ENCODE peak calls at places on chromosomes 2 and 18, in four cellular contexts. X, B, T and Z are unnamed samples.
A peak's percentile ranks its signal among the peaks of the same experiment; 100 is the strongest.

GRCh38 chr2:38095996-38096861 is 20.3 kb upstream of the CYP1B1 start:
- DNase-seq in X (no peak), B (no peak), T (peak; percentile 58), Z (peak; percentile 80)

GRCh38 chr2:16178551-16179130 is 238.3 kb downstream of the MYCN start:
- DNase-seq in B (no peak), T (no peak), X (no peak), Z (no peak)

GRCh38 chr2:104733544-104733943 is 120.4 kb upstream of the POU3F3 start:
- DNase-seq in B (peak; percentile 60), T (no peak), X (no peak), Z (no peak)

GRCh38 chr2:23698733-23699391 is 228.1 kb downstream of the ATAD2B start:
- DNase-seq in X (peak; percentile 62), B (no peak), T (peak; percentile 33), Z (no peak)

GRCh38 chr2:220574038-220574437 is 946.6 kb downstream of the SLC4A3 start:
- DNase-seq in T (no peak), X (no peak), B (no peak), Z (no peak)

GRCh38 chr2:212891580-212891979 is 259.8 kb downstream of the IKZF2 start:
- DNase-seq in T (no peak), B (no peak), X (no peak), Z (no peak)

GRCh38 chr2:181683518-181684453 is 3.5 kb upstream of the NEUROD1 start:
- DNase-seq in X (peak; percentile 12), T (peak; percentile 18), B (no peak), Z (peak; percentile 61)

GRCh38 chr2:228535396-228535795 is 353.9 kb upstream of the SPHKAP start:
- DNase-seq in X (peak; percentile 3), T (no peak), B (no peak), Z (no peak)

GRCh38 chr2:206031162-206031784 is 54.7 kb downstream of the INO80D start:
- DNase-seq in B (no peak), T (peak; percentile 75), X (peak; percentile 55), Z (peak; percentile 56)

GRCh38 chr2:29053223-29053622 is 21.1 kb downstream of the PCARE start:
- DNase-seq in X (no peak), T (peak; percentile 10), B (no peak), Z (no peak)

GRCh38 chr2:104332733-104333132 is 521.2 kb upstream of the POU3F3 start:
- DNase-seq in T (no peak), X (peak; percentile 83), B (no peak), Z (peak; percentile 7)

GRCh38 chr2:949384-949893 is 1.2 kb upstream of the SNTG2 start:
- DNase-seq in T (no peak), X (no peak), B (no peak), Z (no peak)

GRCh38 chr2:26925100-26925791 is 45.2 kb upstream of the MAPRE3 start:
- DNase-seq in X (no peak), T (no peak), B (no peak), Z (no peak)

GRCh38 chr2:43328157-43328556 is 101.8 kb upstream of the ZFP36L2 start:
- DNase-seq in T (peak; percentile 54), B (no peak), X (no peak), Z (no peak)

GRCh38 chr2:177433402-177433801 is 40.8 kb downstream of the AGPS start:
- DNase-seq in B (no peak), T (no peak), X (peak; percentile 72), Z (peak; percentile 11)

GRCh38 chr18:22314406-22314805 is 103.3 kb downstream of the CTAGE1 start:
- DNase-seq in X (peak; percentile 95), B (no peak), T (peak; percentile 97), Z (peak; percentile 96)

GRCh38 chr2:212088353-212088752 is 450.2 kb downstream of the ERBB4 start:
- DNase-seq in X (no peak), B (no peak), T (no peak), Z (no peak)

GRCh38 chr2:154832711-154833110 is 134.2 kb downstream of the KCNJ3 start:
- DNase-seq in X (no peak), T (no peak), B (no peak), Z (no peak)

GRCh38 chr2:194867328-194867727 is 789.7 kb upstream of the SLC39A10 start:
- DNase-seq in B (peak; percentile 1), T (no peak), X (no peak), Z (peak; percentile 25)

GRCh38 chr2:212669761-212670160 is 131.2 kb upstream of the ERBB4 start:
- DNase-seq in B (no peak), T (no peak), X (no peak), Z (no peak)

GRCh38 chr18:2908946-2909335 is 62.1 kb downstream of the EMILIN2 start:
- DNase-seq in B (no peak), T (no peak), X (no peak), Z (no peak)

GRCh38 chr2:221831051-221831450 is 258.9 kb upstream of the EPHA4 start:
- DNase-seq in T (no peak), X (no peak), B (no peak), Z (no peak)

GRCh38 chr2:66531156-66531555 is 96.2 kb downstream of the MEIS1 start:
- DNase-seq in B (no peak), X (peak; percentile 22), T (peak; percentile 76), Z (no peak)

GRCh38 chr2:9652898-9653479 is 22.2 kb upstream of the YWHAQ start:
- DNase-seq in B (no peak), X (no peak), T (no peak), Z (no peak)

GRCh38 chr2:201964631-201965206 is 68.9 kb upstream of the FZD7 start:
- DNase-seq in B (no peak), T (no peak), X (peak; percentile 45), Z (no peak)

DNA sequence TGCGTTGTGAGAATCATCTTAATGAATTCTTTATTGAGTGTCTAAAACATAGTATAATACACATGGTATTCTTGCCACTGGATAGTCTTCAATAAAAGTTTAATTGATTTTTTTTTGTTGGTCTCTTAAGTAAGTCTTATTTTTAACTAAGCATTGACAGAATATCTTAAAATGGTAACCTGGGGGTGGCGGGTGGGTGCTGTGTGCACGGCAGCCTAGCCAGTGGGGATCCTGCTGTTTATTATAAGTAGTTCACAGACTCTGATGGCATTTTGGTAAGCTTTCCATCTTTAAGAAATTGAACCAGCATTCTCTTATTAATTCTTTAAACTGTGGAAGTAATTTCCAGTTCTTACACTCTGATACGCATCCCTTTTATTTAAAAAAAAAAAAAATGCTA is 6.0 kb downstream of the SOX11 start:
- DNase-seq in X (no peak), B (no peak), T (no peak), Z (no peak)
- H3K27me3 ChIP-seq in X (no peaks in the 10 kb centered on the region), B (no peaks in the 10 kb centered on the region), T (no peaks in the 10 kb centered on the region), Z (peaks cover 28% of the 10 kb centered on the region)

DNA sequence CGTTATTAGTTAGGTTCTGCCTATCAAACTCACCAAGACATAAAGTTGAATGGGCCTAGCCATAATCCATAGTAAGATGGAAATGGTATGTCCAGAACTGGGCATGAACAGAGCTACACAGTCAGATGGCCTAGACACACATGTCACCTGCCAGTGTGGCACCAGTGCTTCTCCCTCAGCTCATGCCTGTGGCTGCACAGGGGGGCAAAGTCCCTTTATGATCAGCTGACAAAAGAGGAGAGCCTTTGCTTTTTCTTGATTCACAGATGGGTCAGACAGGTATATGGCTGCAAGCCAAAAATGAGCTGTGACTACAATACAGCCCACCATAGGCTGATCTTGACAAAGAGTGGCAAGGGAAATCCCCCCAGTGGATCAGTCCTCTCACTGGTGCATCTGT is 28.3 kb upstream of the STARD7 start:
- DNase-seq in X (no peak), T (no peak), B (no peak), Z (no peak)
- H3K4me2 ChIP-seq in X (no peak overlapping the region), T (no peak overlapping the region), B (no peak overlapping the region), Z (no peak overlapping the region)

DNA sequence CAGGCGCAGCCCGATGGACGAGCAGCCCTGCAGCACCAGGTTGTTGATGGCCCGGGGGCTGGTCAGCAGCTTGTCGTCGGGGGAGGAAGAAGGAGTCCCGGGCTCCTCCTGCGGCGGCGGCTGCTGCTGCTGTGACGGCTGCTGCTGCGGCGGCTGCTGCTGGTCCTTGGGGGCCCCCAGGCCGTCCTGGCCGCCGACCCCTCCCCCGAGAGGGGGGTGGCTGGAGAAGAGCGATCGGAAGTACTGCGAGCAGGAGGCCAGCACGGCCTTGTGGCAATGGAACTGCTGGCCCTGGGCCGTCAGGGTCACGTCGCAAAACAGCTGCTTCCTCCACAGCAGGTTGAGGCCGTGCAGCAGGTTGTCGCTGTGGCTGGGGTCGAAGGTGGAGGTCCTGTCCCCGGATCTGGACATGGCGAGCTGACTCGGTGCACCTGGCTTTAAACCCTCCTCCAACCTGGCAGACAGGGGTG is 2.6 kb downstream of the KLHL14 start:
- DNase-seq in X (no peak), B (no peak), T (no peak), Z (no peak)
- H3K27me3 ChIP-seq in X (peaks cover 43% of the 10 kb centered on the region), B (peaks cover 5% of the 10 kb centered on the region), T (peaks cover 42% of the 10 kb centered on the region), Z (peaks cover 37% of the 10 kb centered on the region)

DNA sequence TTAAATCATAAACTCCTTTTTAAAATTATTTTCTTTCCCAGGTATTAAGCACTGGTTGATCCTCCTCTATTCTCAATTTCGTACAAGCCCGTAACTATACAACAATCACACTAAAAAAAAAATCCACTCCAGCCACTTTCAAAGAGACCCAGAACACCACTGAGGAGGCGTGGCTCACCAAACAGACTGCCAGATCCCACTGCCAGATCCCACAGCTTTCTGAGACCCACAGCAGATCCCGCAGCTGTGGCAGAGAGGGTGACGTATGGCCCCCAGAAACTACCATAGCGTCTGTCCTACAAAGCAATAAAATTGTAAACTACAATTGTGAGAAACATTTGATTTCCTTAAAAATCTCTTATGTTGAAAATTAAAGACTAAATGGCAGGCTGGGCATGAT is 230.7 kb upstream of the PXDN start:
- DNase-seq in B (no peak), T (no peak), X (peak; percentile 15), Z (no peak)
- H3K4me2 ChIP-seq in B (no peak overlapping the region), T (no peak overlapping the region), X (peak overlapping the region; percentile 56), Z (no peak overlapping the region)

GRCh38 chr2:62236499-62236898 is 40.6 kb downstream of the B3GNT2 start:
- DNase-seq in B (no peak), X (no peak), T (no peak), Z (no peak)
- H3K27me3 ChIP-seq in B (no peaks in the 10 kb centered on the region), X (no peaks in the 10 kb centered on the region), T (no peaks in the 10 kb centered on the region), Z (no peaks in the 10 kb centered on the region)

GRCh38 chr2:18247282-18248110 is 313.0 kb downstream of the RDH14 start:
- DNase-seq in T (no peak), X (peak; percentile 60), B (no peak), Z (no peak)
- H3K4me2 ChIP-seq in T (no peak overlapping the region), X (no peak overlapping the region), B (no peak overlapping the region), Z (no peak overlapping the region)

DNA sequence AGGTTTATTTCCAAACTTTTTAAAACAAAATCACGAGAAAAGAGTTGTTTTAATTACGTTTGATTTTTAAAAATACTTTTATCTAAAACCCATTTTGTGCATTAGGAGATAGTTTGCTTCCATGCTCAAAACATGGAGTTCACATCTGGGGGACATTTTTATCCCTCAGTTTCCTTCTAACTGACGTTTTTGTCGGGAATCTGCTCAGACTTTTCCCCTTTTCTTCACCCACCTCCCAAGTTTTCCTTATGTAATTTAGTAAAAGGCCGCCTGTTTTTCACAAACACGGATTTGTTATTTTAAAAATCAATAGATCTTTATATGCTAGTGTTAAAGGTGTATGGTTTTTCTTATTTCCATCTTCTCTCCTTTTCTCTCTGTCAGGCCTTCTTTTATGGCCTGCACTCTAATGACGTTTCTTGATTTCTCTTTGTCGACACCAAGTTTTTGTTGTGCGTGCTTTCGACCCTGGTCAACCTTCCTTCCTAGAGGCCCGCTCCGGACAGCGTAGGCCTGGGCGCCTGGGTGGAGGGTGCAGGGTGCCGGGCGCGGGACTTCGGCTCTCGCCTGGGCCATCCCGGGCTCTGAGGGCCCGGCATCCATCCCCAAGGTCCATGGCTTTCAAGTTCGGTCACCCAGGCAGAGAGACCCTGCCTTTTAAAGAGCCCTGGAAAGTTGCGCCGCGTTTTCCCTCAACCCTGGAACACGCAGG is 3.9 kb upstream of the SATB2 start:
- DNase-seq in T (no peak), X (no peak), B (no peak), Z (no peak)
- H3K27me3 ChIP-seq in T (peaks cover 27% of the 10 kb centered on the region), X (peaks cover 45% of the 10 kb centered on the region), B (no peaks in the 10 kb centered on the region), Z (no peaks in the 10 kb centered on the region)

GRCh38 chr18:49694402-49694801 is 118.9 kb downstream of the ACAA2 start:
- DNase-seq in X (no peak), B (no peak), T (no peak), Z (no peak)
- H3K4me2 ChIP-seq in X (no peak overlapping the region), B (no peak overlapping the region), T (no peak overlapping the region), Z (no peak overlapping the region)